ENCODE peak calls at places on chromosomes 12 and 14, in seven cellular contexts. W is psoas muscle, C is stomach, F is MM.1S, E is mesenchymal stem cell, Y is testis, N is transverse colon. K is an unnamed sample.

GRCh38 chr12:10331642-10332239 is 24.1 kb downstream of the KLRD1 start:
- DNase-seq in W (no peak), C (no peak), F (peak; percentile 50), E (peak; percentile 72), Y (no peak), N (no peak), K (peak; percentile 1)

GRCh38 chr14:105472496-105472991 is 2.1 kb upstream of the CRIP2 start:
- DNase-seq in W (peak; percentile 37), C (peak; percentile 71), F (no peak), E (no peak), Y (no peak), N (no peak), K (no peak)

GRCh38 chr12:103354403-103354802 is 141.4 kb downstream of the C12orf42 start:
- DNase-seq in W (no peak), C (no peak), F (no peak), E (no peak), Y (no peak), N (no peak), K (no peak)

GRCh38 chr12:40569626-40570179 is 122.5 kb upstream of the CNTN1 start:
- DNase-seq in W (no peak), C (no peak), F (no peak), E (no peak), Y (no peak), N (no peak), K (no peak)

GRCh38 chr14:64095620-64096019 is 198.6 kb downstream of the ESR2 start:
- DNase-seq in W (no peak), C (no peak), F (no peak), E (peak; percentile 24), Y (no peak), N (no peak), K (no peak)

GRCh38 chr12:77537648-77538047 is 293.0 kb upstream of the NAV3 start:
- DNase-seq in W (no peak), C (no peak), F (no peak), E (no peak), Y (no peak), N (no peak), K (no peak)

GRCh38 chr12:2739832-2740641 is 54.7 kb upstream of the FKBP4 start:
- DNase-seq in W (no peak), C (peak; percentile 35), F (no peak), E (peak; percentile 50), Y (peak; percentile 24), N (peak; percentile 19), K (no peak)

GRCh38 chr14:22871962-22872832 is 657 bp downstream of the LRP10 start:
- DNase-seq in W (peak; percentile 78), C (peak; percentile 90), F (peak; percentile 38), E (peak; percentile 87), Y (peak; percentile 93), N (peak; percentile 92), K (no peak)

GRCh38 chr14:68785817-68786490 is 6.9 kb downstream of the ZFP36L1 start:
- DNase-seq in W (no peak), C (peak; percentile 33), F (no peak), E (peak; percentile 81), Y (peak; percentile 12), N (peak; percentile 34), K (no peak)

GRCh38 chr12:40313928-40314327 is 89.1 kb downstream of the LRRK2 start:
- DNase-seq in W (no peak), C (no peak), F (no peak), E (no peak), Y (no peak), N (no peak), K (no peak)

GRCh38 chr12:13044002-13044858 is at the start of gene FAM234B:
- DNase-seq in W (peak; percentile 87), C (peak; percentile 76), F (peak; percentile 66), E (peak; percentile 62), Y (peak; percentile 88), N (peak; percentile 79), K (no peak)

GRCh38 chr14:89304972-89305703 is 111.9 kb downstream of the FOXN3 start:
- DNase-seq in W (peak; percentile 44), C (no peak), F (peak; percentile 63), E (peak; percentile 95), Y (no peak), N (peak; percentile 24), K (no peak)

GRCh38 chr12:108440736-108441135 is 74.3 kb upstream of the FICD start:
- DNase-seq in W (no peak), C (no peak), F (no peak), E (no peak), Y (no peak), N (no peak), K (no peak)

GRCh38 chr12:108442910-108443309 is 72.2 kb upstream of the FICD start:
- DNase-seq in W (no peak), C (no peak), F (no peak), E (no peak), Y (no peak), N (no peak), K (no peak)

GRCh38 chr12:108438687-108439086 is 76.4 kb upstream of the FICD start:
- DNase-seq in W (no peak), C (no peak), F (no peak), E (no peak), Y (no peak), N (no peak), K (no peak)

GRCh38 chr12:108441549-108441948 is 73.5 kb upstream of the FICD start:
- DNase-seq in W (no peak), C (no peak), F (no peak), E (no peak), Y (no peak), N (no peak), K (no peak)

DNA sequence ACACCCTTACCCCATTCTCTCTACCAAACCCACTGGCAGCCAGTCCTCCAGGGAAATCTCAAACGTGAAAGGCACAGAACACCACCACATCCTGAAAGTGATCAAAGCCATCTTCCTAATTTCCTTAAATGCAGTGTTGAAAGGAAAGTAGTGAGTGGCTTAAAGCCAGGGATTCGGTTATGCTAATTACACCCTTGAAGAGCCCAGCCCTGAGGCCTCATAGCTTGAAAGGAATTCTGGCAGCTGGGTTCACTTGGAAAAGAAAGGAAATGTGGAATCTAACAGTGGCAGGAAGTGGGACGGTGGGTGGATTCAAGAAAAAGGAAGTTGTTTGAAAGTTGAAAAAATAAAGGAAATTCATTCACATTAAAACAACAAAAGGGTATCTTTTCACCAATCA is 73.0 kb upstream of the FICD start:
- DNase-seq in W (no peak), C (no peak), F (no peak), E (no peak), Y (no peak), N (no peak), K (no peak)
- H3K4me3 ChIP-seq in W (no peak overlapping the region), C (no peak overlapping the region), F (no peak overlapping the region), E (no peak overlapping the region), Y (no peak overlapping the region), N (no peak overlapping the region), K (no peak overlapping the region)

GRCh38 chr12:132344181-132344580 is 14.8 kb upstream of the GALNT9 start:
- DNase-seq in W (no peak), C (no peak), F (no peak), E (no peak), Y (no peak), N (no peak), K (no peak)
- H3K27me3 ChIP-seq in W (peaks cover 54% of the 10 kb centered on the region), C (peaks cover 12% of the 10 kb centered on the region), F (peaks cover 23% of the 10 kb centered on the region), E (peaks cover 82% of the 10 kb centered on the region), Y (no peaks in the 10 kb centered on the region), N (no peaks in the 10 kb centered on the region), K (peaks cover 35% of the 10 kb centered on the region)

GRCh38 chr14:104437703-104438102 is 141.9 kb upstream of the C14orf180 start:
- DNase-seq in W (no peak), C (no peak), F (no peak), E (no peak), Y (no peak), N (no peak), K (no peak)

GRCh38 chr14:104435147-104436046 is 144.2 kb upstream of the C14orf180 start:
- DNase-seq in W (no peak), C (no peak), F (no peak), E (no peak), Y (no peak), N (no peak), K (no peak)

GRCh38 chr14:104436741-104437701 is 142.5 kb upstream of the C14orf180 start:
- DNase-seq in W (no peak), C (peak; percentile 23), F (no peak), E (no peak), Y (no peak), N (peak; percentile 6), K (no peak)

GRCh38 chr14:104434214-104435076 is 145.1 kb upstream of the C14orf180 start:
- DNase-seq in W (no peak), C (peak; percentile 21), F (no peak), E (no peak), Y (no peak), N (no peak), K (no peak)

DNA sequence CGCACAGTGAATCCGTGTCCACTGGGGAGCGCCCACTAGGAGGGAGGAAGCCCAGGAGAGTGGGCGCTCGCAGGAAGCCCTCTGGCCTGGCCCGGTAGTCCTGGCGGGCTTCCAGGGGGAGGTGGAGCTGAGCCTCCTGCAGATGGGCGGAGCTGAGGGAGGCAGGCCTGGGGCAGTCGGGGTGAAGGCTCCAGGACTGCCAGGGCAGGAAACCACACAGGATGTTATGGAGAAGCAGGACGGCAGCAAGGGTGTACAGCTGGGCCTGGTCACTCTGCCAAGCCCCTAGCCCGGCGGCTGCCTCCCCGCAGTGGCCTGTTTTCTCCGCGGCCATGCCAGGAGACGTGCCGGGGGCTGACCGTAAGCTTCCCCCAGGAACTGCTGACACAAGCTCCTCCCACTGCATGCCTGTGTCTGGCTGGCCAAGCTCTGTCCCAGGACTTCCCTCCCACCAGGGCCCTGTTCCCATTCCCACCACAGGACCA is 143.5 kb upstream of the C14orf180 start:
- DNase-seq in W (peak; percentile 70), C (peak; percentile 71), F (no peak), E (no peak), Y (peak; percentile 68), N (peak; percentile 26), K (no peak)
- H3K4me3 ChIP-seq in W (peak overlapping the region; percentile 49), C (peak overlapping the region; percentile 42), F (no peak overlapping the region), E (no peak overlapping the region), Y (no peak overlapping the region), N (peak overlapping the region; percentile 30), K (no peak overlapping the region)

GRCh38 chr12:52600941-52601481 is at the start of gene KRT72:
- DNase-seq in W (no peak), C (no peak), F (no peak), E (no peak), Y (peak; percentile 18), N (no peak), K (no peak)

GRCh38 chr12:52601671-52602070 is 408 bp upstream of the KRT72 start:
- DNase-seq in W (no peak), C (no peak), F (no peak), E (no peak), Y (no peak), N (no peak), K (no peak)

GRCh38 chr12:52598966-52599365 is 2.3 kb downstream of the KRT72 start:
- DNase-seq in W (no peak), C (no peak), F (no peak), E (no peak), Y (no peak), N (no peak), K (no peak)

GRCh38 chr12:52600475-52600874 is 788 bp downstream of the KRT72 start:
- DNase-seq in W (no peak), C (no peak), F (no peak), E (no peak), Y (no peak), N (no peak), K (no peak)

DNA sequence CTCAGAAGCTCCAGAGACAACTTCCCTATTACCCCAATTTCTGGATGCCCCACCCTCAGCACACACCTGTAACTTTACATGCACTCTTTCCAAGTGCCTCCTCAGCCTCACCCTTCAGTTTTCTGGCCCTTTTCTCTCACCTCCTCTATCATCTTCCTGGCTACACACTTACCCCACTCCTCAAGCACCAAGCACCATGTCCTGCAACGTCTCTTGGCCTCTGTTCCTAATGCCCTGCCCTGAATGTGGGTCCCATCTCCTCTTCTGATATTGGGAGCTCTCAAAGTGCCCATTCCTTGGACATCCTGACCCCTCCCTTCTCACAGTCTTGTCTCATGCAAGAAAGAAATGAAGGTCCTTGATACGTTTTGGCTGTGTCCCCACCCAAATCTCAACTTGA is 1.2 kb downstream of the KRT72 start:
- DNase-seq in W (no peak), C (no peak), F (no peak), E (no peak), Y (no peak), N (no peak), K (no peak)
- H3K27me3 ChIP-seq in W (peaks cover 32% of the 10 kb centered on the region), C (peaks cover 23% of the 10 kb centered on the region), F (peaks cover 58% of the 10 kb centered on the region), E (peaks cover 60% of the 10 kb centered on the region), Y (no peaks in the 10 kb centered on the region), N (peaks cover 56% of the 10 kb centered on the region), K (peaks cover 43% of the 10 kb centered on the region)

K was measured in kidney epithelial cell.